ENCODE peak calls at places on chromosomes 5 and 9, in eight cellular contexts. Z is C1 segment of cervical spinal cord, S is activated gamma-delta T cell treated with Interleukin-2 at 50 U/mL for 16 hours, O is IMR-90, T is anterior cingulate cortex, U is heart left ventricle, P is brain microvascular endothelial cell, G is amniotic stem cell. Q is an unnamed sample.

GRCh38 chr5:111863801-111864200 is 106.8 kb upstream of the NREP start:
- DNase-seq in O (peak; percentile 56), Z (no peak), U (no peak), S (no peak), G (no peak), P (no peak), T (no peak), Q (no peak)

GRCh38 chr9:7760014-7760415 is 39.6 kb downstream of the DMAC1 start:
- DNase-seq in G (no peak), Z (no peak), S (no peak), O (no peak), P (no peak), T (no peak), U (no peak), Q (no peak)

GRCh38 chr5:123278284-123278683 is 144.9 kb downstream of the CEP120 start:
- DNase-seq in G (no peak), U (no peak), T (no peak), P (no peak), O (no peak), Z (no peak), S (no peak), Q (no peak)

GRCh38 chr9:38186372-38187115 is 117.5 kb upstream of the SHB start:
- DNase-seq in Z (no peak), O (no peak), G (no peak), P (no peak), T (no peak), U (no peak), S (no peak), Q (no peak)

GRCh38 chr5:162067138-162067537 is 435 bp upstream of the GABRG2 start:
- DNase-seq in S (no peak), T (no peak), O (no peak), P (no peak), U (no peak), G (no peak), Z (no peak), Q (no peak)

GRCh38 chr5:43631182-43631910 is 28.4 kb downstream of the NNT start:
- DNase-seq in P (peak; percentile 80), O (peak; percentile 87), T (no peak), S (peak; percentile 23), G (peak; percentile 86), U (peak; percentile 39), Z (no peak), Q (no peak)

GRCh38 chr5:157539623-157540022 is 36.0 kb downstream of the ADAM19 start:
- DNase-seq in U (no peak), O (peak; percentile 43), Z (no peak), G (no peak), P (no peak), S (no peak), T (no peak), Q (no peak)

GRCh38 chr9:106324596-106325280 is 538.2 kb upstream of the ZNF462 start:
- DNase-seq in P (no peak), T (no peak), U (no peak), G (no peak), Z (no peak), S (no peak), O (no peak), Q (no peak)

GRCh38 chr5:91307023-91307422 is 76.1 kb downstream of the ARRDC3 start:
- DNase-seq in Z (no peak), G (no peak), U (peak; percentile 28), O (peak; percentile 36), T (no peak), S (no peak), P (no peak), Q (no peak)

GRCh38 chr5:124570285-124571035 is 176.0 kb downstream of the ZNF608 start:
- DNase-seq in O (no peak), G (no peak), Z (no peak), S (no peak), P (no peak), U (no peak), T (no peak), Q (no peak)

GRCh38 chr5:14143843-14144585 is 872 bp downstream of the TRIO start:
- DNase-seq in T (peak; percentile 16), U (peak; percentile 45), Z (no peak), O (no peak), S (peak; percentile 28), G (no peak), P (no peak), Q (no peak)

GRCh38 chr9:87613265-87614111 is 112.4 kb upstream of the CTSL start:
- DNase-seq in G (no peak), O (no peak), Z (no peak), S (no peak), U (no peak), P (no peak), T (no peak), Q (no peak)

GRCh38 chr5:158899792-158900191 is 199.9 kb downstream of the EBF1 start:
- DNase-seq in S (no peak), G (no peak), P (no peak), U (peak; percentile 13), Z (no peak), O (no peak), T (no peak), Q (no peak)

GRCh38 chr5:3222924-3223323 is 372.7 kb upstream of the IRX1 start:
- DNase-seq in T (no peak), Z (no peak), G (no peak), O (no peak), U (no peak), S (no peak), P (no peak), Q (peak; percentile 70)

GRCh38 chr5:169788168-169788567 is 151.1 kb downstream of the DOCK2 start:
- DNase-seq in U (no peak), P (peak; percentile 56), T (no peak), Z (no peak), O (peak; percentile 69), G (no peak), S (no peak), Q (no peak)

GRCh38 chr9:114151426-114151956 is 3.8 kb upstream of the COL27A1 start:
- DNase-seq in Z (no peak), O (no peak), U (no peak), S (no peak), G (no peak), T (no peak), P (no peak), Q (no peak)

GRCh38 chr9:92986175-92987110 is 39.1 kb downstream of the FGD3 start:
- DNase-seq in G (no peak), P (no peak), S (peak; percentile 62), Z (no peak), U (no peak), O (no peak), T (no peak), Q (no peak)

GRCh38 chr5:124746916-124747769 is 704 bp upstream of the ZNF608 start:
- DNase-seq in T (peak; percentile 40), O (peak; percentile 94), G (no peak), S (no peak), U (peak; percentile 83), P (peak; percentile 91), Z (peak; percentile 78), Q (peak; percentile 91)

GRCh38 chr9:69376651-69377050 is 51.6 kb downstream of the ENTREP1 start:
- DNase-seq in U (peak; percentile 44), P (peak; percentile 88), G (peak; percentile 82), T (no peak), O (peak; percentile 92), S (no peak), Z (no peak), Q (no peak)

GRCh38 chr9:135714242-135715055 is 12.5 kb downstream of the KCNT1 start:
- DNase-seq in T (no peak), U (no peak), O (no peak), G (no peak), S (no peak), P (no peak), Z (no peak), Q (no peak)

GRCh38 chr5:179288809-179289185 is 56.5 kb downstream of the ADAMTS2 start:
- DNase-seq in P (no peak), U (no peak), Z (no peak), S (no peak), T (no peak), O (no peak), G (no peak), Q (no peak)

GRCh38 chr9:103941104-103941503 is 153.0 kb upstream of the SMC2 start:
- DNase-seq in U (no peak), O (no peak), T (no peak), S (no peak), P (no peak), G (no peak), Z (no peak), Q (no peak)

GRCh38 chr9:136171009-136171800 is 33.7 kb downstream of the LHX3 start:
- DNase-seq in T (no peak), O (no peak), S (no peak), G (no peak), U (no peak), P (no peak), Z (no peak), Q (no peak)

GRCh38 chr9:114153761-114154596 is 1.4 kb upstream of the COL27A1 start:
- DNase-seq in P (no peak), T (no peak), G (peak; percentile 24), Z (no peak), O (peak; percentile 25), U (no peak), S (no peak), Q (no peak)

GRCh38 chr5:80516826-80517225 is 28.9 kb downstream of the FAM151B start:
- DNase-seq in U (no peak), Z (no peak), G (peak; percentile 63), T (no peak), O (peak; percentile 94), S (no peak), P (peak; percentile 89), Q (no peak)

Q was measured in osteocyte.